ENCODE peak calls at places on chromosomes 1 and 21, in eight cellular contexts. Y is neural crest cell; I is Peyer's patch; Q is CD4-positive, alpha-beta T cell; R is tibial artery; K is K562; H is HL-60; U is brain microvascular endothelial cell. C is an unnamed sample.

GRCh38 chr1:199353906-199354305 is 673.6 kb upstream of the NR5A2 start:
- DNase-seq in Y (no peak), I (no peak), K (no peak), Q (no peak), H (no peak), U (no peak), R (no peak), C (no peak)

GRCh38 chr21:26683996-26684395 is 110.9 kb upstream of the CYYR1 start:
- DNase-seq in Y (no peak), H (no peak), R (no peak), Q (no peak), I (no peak), K (no peak), U (no peak), C (no peak)

GRCh38 chr1:109806733-109807397 is 43.1 kb upstream of the EPS8L3 start:
- DNase-seq in U (no peak), I (no peak), K (no peak), H (no peak), R (peak; percentile 57), Y (no peak), Q (no peak), C (no peak)

GRCh38 chr1:118507391-118507790 is 322.4 kb upstream of the SPAG17 start:
- DNase-seq in Y (no peak), R (no peak), U (no peak), K (no peak), I (no peak), H (no peak), Q (no peak), C (no peak)

GRCh38 chr1:37633950-37634553 is 640 bp downstream of the RSPO1 start:
- DNase-seq in K (peak; percentile 31), U (no peak), Y (no peak), I (no peak), R (no peak), H (no peak), Q (no peak), C (peak; percentile 51)

GRCh38 chr1:1088036-1088800 is 14.1 kb upstream of the RNF223 start:
- DNase-seq in K (no peak), H (no peak), U (no peak), Y (no peak), R (peak; percentile 64), Q (no peak), I (peak; percentile 9), C (no peak)

GRCh38 chr1:9133870-9134269 is 5.0 kb upstream of the GPR157 start:
- DNase-seq in R (no peak), I (no peak), Q (no peak), H (no peak), Y (no peak), U (no peak), K (no peak), C (no peak)

GRCh38 chr1:37997256-37998088 is 7.7 kb upstream of the SF3A3 start:
- DNase-seq in Y (no peak), K (no peak), U (no peak), R (peak; percentile 63), I (no peak), Q (no peak), H (no peak), C (no peak)

DNA sequence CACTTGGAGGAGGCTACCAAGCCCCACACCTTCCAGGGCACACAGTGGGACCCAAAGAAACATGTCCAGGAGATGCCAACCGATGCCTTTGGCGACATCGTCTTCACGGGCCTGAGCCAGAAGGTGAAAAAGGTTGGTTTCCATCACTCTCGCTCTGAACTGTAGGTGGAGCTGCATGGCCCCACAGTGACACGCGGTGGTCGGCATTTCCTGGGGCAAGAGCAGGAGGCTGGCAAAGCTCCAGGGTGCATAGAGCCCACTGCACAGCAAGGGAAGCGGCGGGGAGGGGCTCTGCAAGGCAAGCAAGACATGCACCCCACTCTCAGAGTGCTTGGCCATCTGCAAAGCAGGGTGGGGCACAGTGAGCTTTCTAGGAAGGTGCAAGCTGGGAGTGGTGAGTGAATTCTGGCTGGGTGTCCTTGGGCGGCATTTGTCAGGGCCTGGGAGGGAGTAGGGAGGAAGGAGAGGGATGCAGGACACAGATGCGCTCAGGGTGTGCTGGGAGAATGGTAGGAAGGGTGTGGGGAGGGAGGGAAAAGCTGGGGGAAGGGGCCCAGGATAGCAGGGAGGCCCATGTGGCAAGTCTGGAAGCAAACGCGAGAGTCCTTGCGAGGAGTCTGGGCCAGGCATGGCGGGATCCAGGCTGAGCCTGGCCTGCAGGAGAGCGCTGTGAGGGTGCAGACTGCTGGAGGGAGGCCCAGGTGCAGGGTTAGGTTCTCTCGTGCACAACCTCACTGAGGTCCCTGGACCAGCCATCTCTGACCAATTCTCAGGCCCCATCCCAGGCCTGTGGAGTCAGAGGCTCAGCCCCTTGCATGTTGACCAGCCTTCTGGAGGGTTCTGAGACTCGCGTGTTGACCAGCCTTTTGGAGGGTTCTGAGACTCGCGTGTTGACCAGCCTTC is 11.0 kb downstream of the TRPM2 start:
- DNase-seq in Y (no peak), U (no peak), I (no peak), H (no peak), Q (no peak), R (no peak), K (no peak), C (no peak)
- TF ChIP-seq CTCF in Y (no peak), U (no peak), I (no peak), H (no peak), Q (no peak), R (no peak), K (peak; percentile 15), C (no peak)

GRCh38 chr1:115925511-115925910 is 50.8 kb upstream of the SLC22A15 start:
- DNase-seq in U (no peak), K (no peak), I (no peak), R (no peak), Y (no peak), H (no peak), Q (no peak), C (no peak)

GRCh38 chr1:115924730-115925129 is 51.6 kb upstream of the SLC22A15 start:
- DNase-seq in R (no peak), H (peak; percentile 5), U (no peak), I (no peak), Y (no peak), K (no peak), Q (no peak), C (no peak)

GRCh38 chr1:115927971-115928370 is 48.3 kb upstream of the SLC22A15 start:
- DNase-seq in K (no peak), R (no peak), U (no peak), I (no peak), H (no peak), Q (no peak), Y (no peak), C (no peak)

GRCh38 chr1:115922806-115923205 is 53.5 kb upstream of the SLC22A15 start:
- DNase-seq in H (no peak), I (no peak), Q (no peak), Y (no peak), U (no peak), K (no peak), R (no peak), C (no peak)
- TF ChIP-seq CTCF in H (no peak), I (no peak), Q (no peak), Y (no peak), U (no peak), K (no peak), R (no peak), C (no peak)

GRCh38 chr1:31978853-31979400 is 34.7 kb upstream of the KHDRBS1 start:
- DNase-seq in K (no peak), U (no peak), Q (no peak), R (no peak), Y (no peak), I (no peak), H (no peak), C (no peak)

GRCh38 chr1:31981976-31982375 is 31.7 kb upstream of the KHDRBS1 start:
- DNase-seq in Q (peak; percentile 38), U (no peak), H (peak; percentile 12), R (no peak), Y (no peak), K (no peak), I (no peak), C (peak; percentile 31)

GRCh38 chr1:31980835-31981782 is 32.6 kb upstream of the KHDRBS1 start:
- DNase-seq in R (no peak), K (no peak), Q (no peak), U (no peak), H (no peak), I (no peak), Y (no peak), C (no peak)

GRCh38 chr1:31976401-31976800 is 37.3 kb upstream of the KHDRBS1 start:
- DNase-seq in I (no peak), H (no peak), R (no peak), Y (no peak), Q (no peak), K (no peak), U (no peak), C (no peak)

GRCh38 chr1:31977361-31978131 is 36.1 kb upstream of the KHDRBS1 start:
- DNase-seq in I (no peak), Y (no peak), K (peak; percentile 73), U (peak; percentile 6), R (no peak), Q (no peak), H (peak; percentile 13), C (peak; percentile 31)
- TF ChIP-seq CTCF in I (no peak), Y (peak; percentile 32), K (peak; percentile 97), U (peak; percentile 62), R (peak; percentile 35), Q (peak; percentile 16), H (peak; percentile 13), C (peak; percentile 42)

DNA sequence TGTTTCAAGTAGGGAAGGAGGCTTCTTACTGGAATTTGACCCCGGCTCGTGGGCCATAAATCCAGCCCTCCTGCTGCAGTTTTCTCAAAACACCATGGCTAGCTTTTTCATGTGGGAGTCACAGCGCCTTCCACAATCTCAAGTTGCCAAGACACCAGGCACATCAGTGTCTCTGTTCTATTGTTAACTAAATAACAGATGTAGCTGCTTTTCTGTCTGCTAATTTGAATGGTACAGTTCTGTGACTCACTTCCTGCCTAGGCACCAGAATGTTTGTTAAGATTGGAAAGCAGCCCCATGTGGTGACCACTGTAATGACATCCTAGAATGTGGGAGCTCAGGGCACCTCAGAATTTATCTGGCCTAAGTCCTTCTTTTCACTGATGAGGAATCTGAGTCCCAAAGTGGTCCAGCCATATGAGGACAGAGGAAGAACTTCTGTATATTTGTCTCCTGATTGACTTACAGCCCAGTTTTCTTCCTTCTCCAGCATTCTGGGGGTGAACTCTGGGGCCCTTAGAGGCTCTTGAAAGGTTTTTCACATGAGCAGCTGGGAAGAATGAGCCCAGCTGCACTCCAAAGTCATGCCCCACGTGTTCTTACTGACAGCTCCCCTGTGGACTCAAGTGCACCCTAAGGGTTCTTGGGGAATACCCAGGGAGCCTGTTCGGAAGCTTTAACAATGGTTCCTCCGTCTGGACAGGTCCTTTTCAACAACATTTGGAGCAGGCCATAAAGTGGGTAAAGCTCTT is 27.5 kb downstream of the TRIM45 start:
- DNase-seq in R (no peak), K (peak; percentile 66), Y (no peak), U (peak; percentile 80), H (peak; percentile 15), I (no peak), Q (peak; percentile 19), C (no peak)
- TF ChIP-seq CTCF in R (peak; percentile 22), K (peak; percentile 51), Y (peak; percentile 48), U (peak; percentile 66), H (no peak), I (no peak), Q (peak; percentile 31), C (no peak)

GRCh38 chr1:27928216-27928954 is 6.4 kb upstream of the SMPDL3B start:
- DNase-seq in K (no peak), I (no peak), U (no peak), Y (no peak), H (no peak), R (no peak), Q (no peak), C (no peak)
- TF ChIP-seq CTCF in K (peak; percentile 34), I (no peak), U (peak; percentile 6), Y (no peak), H (no peak), R (no peak), Q (no peak), C (no peak)

C was measured in D721Med.